ENCODE peak calls at places on chromosomes 16 and 17, in five cellular contexts. Z is fibroblast of mammary gland, Q is lower leg skin, D is AG04449, B is ovary. S is an unnamed sample.

GRCh38 chr17:57404073-57404472 is 147.8 kb downstream of the MSI2 start:
- DNase-seq in Q (no peak), B (no peak), Z (no peak), D (no peak), S (no peak)

GRCh38 chr17:158379-158778 is 21.0 kb downstream of the SCGB1C2 start:
- DNase-seq in B (no peak), D (no peak), Z (no peak), Q (no peak), S (no peak)

GRCh38 chr17:50214986-50215730 is 13.7 kb upstream of the COL1A1 start:
- DNase-seq in B (peak; percentile 23), Q (no peak), D (no peak), Z (peak; percentile 29), S (no peak)

GRCh38 chr17:78990349-78991016 is 10.8 kb upstream of the LGALS3BP start:
- DNase-seq in Z (no peak), D (no peak), B (peak; percentile 39), Q (peak; percentile 82), S (no peak)

GRCh38 chr17:20157078-20157360 is 147.9 kb downstream of the SPECC1 start:
- DNase-seq in B (peak; percentile 45), D (no peak), Z (no peak), Q (peak; percentile 75), S (no peak)

GRCh38 chr16:82203198-82203597 is 33.2 kb upstream of the MPHOSPH6 start:
- DNase-seq in Q (no peak), B (no peak), D (no peak), Z (no peak), S (no peak)

GRCh38 chr17:73595068-73595865 is 49.0 kb downstream of the SDK2 start:
- DNase-seq in D (no peak), Z (peak; percentile 21), Q (no peak), B (no peak), S (peak; percentile 51)

GRCh38 chr17:82018152-82019041 is 4.3 kb downstream of the CENPX start:
- DNase-seq in Z (no peak), D (no peak), Q (no peak), B (no peak), S (no peak)

GRCh38 chr16:58638148-58639036 is 8.8 kb upstream of the CNOT1 start:
- DNase-seq in Z (peak; percentile 90), B (peak; percentile 58), D (peak; percentile 63), Q (peak; percentile 86), S (peak; percentile 66)

GRCh38 chr16:79218358-79218757 is 382.2 kb downstream of the MAF start:
- DNase-seq in D (no peak), Q (peak; percentile 2), B (no peak), Z (no peak), S (no peak)

GRCh38 chr17:81731271-81731670 is 19.2 kb downstream of the SLC25A10 start:
- DNase-seq in D (peak; percentile 57), B (no peak), Q (no peak), Z (no peak), S (no peak)

GRCh38 chr16:27174798-27175197 is 28.5 kb upstream of the KDM8 start:
- DNase-seq in D (no peak), B (no peak), Z (no peak), Q (no peak), S (no peak)

GRCh38 chr17:7440823-7441174 is 1.5 kb downstream of the FGF11 start:
- DNase-seq in B (peak; percentile 65), Q (no peak), D (no peak), Z (peak; percentile 41), S (peak; percentile 67)

GRCh38 chr17:67054011-67054591 is 9.7 kb downstream of the CACNG1 start:
- DNase-seq in B (no peak), Z (no peak), Q (peak; percentile 72), D (no peak), S (no peak)

GRCh38 chr16:47925811-47926460 is 229.9 kb downstream of the ABCC12 start:
- DNase-seq in D (no peak), Q (no peak), B (no peak), Z (no peak), S (no peak)

GRCh38 chr16:86362155-86362849 is 148.0 kb upstream of the FOXF1 start:
- DNase-seq in Q (no peak), B (no peak), Z (peak; percentile 32), D (no peak), S (no peak)

GRCh38 chr16:83272201-83272600 is 535.6 kb upstream of the HSBP1 start:
- DNase-seq in B (no peak), Q (no peak), D (peak; percentile 29), Z (no peak), S (no peak)

GRCh38 chr17:74532115-74532514 is 840 bp upstream of the CD300LB start:
- DNase-seq in D (no peak), B (peak; percentile 4), Q (peak; percentile 88), Z (no peak), S (peak; percentile 70)

GRCh38 chr16:12267491-12267890 is 291.0 kb downstream of the SNX29 start:
- DNase-seq in B (peak; percentile 57), D (no peak), Q (no peak), Z (no peak), S (no peak)

GRCh38 chr17:41507315-41507880 is 2.0 kb upstream of the KRT13 start:
- DNase-seq in Q (no peak), D (no peak), Z (no peak), B (peak; percentile 50), S (no peak)

GRCh38 chr17:41505836-41506767 is 690 bp upstream of the KRT13 start:
- DNase-seq in Z (no peak), Q (no peak), B (no peak), D (no peak), S (no peak)

GRCh38 chr17:41503202-41503601 is 2.2 kb downstream of the KRT13 start:
- DNase-seq in Q (no peak), Z (no peak), D (no peak), B (no peak), S (no peak)

GRCh38 chr17:41505007-41505835 is at the start of gene KRT13:
- DNase-seq in D (no peak), Z (no peak), B (no peak), Q (no peak), S (no peak)

DNA sequence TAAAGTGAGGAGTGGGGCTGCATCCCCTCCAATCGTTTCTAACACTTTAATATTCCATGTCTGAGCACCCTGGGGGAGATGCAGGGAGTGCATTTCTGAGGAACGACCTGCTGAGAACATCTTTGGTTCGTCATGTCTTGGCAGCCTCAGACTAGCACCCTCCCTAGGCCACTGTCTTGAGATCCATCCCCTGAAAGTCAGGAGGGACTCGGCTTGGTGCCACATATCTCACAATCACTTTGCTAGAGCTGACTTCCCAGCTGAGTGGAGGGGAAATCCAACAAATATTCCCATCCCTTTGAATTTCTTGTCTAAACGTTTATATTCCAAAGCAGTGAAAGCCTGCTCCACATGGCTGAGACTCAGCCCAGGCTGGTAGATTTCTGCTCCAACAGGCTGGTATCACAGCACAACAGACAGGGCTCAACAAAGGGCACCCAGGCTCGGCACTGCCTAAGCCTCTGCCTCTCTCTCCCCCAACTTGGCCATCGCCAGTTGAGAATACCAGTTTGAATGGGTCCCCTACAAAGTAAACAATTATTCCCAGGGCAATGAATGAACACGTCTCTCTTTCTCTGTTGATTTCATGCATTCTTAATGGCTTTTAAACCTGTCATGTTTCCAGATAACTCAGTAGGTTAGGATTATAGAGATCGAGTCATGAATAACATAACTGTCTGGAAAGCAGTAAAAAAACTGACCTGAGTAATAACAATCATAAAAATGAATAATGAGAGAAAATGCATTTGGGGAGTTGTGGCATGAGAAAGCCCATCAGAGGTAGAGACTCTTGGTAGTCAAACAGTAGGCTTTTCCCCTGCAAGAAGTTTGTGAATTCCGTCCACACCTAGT is 1.1 kb downstream of the KRT13 start:
- DNase-seq in Q (no peak), B (no peak), Z (no peak), D (no peak), S (peak; percentile 60)
- TF ChIP-seq CTCF in Q (no peak), B (no peak), Z (no peak), D (no peak), S (no peak)

DNA sequence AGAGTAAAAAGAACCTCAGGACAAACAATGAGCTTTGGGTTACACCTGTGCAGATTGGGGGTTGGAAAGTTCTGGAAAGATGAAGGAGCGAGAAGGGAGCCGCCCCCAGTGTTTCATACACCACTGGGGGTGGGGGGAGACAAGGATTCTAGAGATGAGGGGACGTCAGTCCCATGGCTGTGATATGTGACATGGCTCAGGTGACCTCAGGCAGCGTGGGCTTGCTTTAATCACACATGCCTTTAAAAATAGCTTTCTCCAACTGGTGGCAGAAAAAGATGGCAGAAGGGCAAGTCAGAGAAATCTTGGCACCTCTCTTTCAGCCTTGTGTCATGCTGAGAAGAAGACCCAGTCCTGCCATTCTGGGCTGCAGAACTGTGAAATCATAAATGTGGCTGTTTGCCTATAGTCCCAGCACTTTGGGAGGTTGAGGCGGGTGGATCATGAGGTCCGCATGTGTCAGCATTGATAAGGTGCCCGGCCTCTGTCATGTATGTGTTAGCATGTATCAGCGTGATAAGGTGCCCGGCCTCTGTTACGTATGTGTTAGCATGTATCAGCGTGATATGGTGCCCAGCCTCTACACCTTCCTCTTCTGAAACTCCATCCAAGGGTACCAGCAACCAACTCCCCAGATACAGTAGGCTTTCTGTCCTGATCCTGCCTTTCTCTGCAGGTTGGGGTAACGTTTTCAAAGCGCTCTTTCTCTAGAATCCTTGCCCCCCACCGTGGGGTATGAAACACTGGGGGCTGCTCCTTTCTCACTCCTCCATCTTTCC is 25.0 kb downstream of the WIPI1 start:
- DNase-seq in Q (peak; percentile 74), B (no peak), D (no peak), Z (no peak), S (no peak)
- TF ChIP-seq CTCF in Q (no peak), B (no peak), D (no peak), Z (no peak), S (no peak)

DNA sequence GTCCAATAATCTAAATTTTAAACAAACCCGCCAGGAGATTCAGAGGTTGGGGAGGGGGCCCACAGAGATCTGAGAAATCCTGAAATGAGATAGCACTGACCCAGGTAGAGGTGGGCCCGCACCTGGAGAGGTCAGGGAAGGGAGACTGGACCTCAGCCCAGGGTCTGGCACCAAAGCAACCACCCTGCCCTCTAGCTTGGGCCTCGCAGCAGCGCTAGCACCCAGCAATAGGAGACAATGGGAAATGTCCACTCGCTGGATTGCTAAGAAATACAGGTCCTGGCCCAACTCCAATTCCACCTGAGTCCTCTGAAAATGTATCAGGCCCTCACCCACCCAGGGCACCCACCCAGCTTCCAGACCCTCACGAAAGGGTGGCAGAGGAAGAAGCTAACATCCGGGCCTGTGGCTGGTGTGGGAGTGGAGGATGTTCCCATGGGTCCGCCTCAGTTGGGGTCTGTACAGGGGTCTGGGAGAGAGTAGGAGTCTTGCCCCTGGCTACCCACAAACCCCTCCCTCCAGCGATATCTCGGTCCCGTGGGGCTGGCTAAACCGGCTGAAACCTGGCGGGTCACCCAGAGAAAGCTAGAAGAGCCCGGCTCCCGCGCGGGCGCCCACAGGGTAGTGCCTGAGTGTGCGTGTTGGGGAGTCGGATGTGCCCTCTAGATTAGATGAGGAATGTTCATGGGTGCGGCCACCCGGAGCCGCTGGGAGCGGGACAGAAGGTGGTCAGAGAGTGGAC is 1.1 kb downstream of the PLLP start:
- DNase-seq in B (no peak), D (no peak), Z (no peak), Q (no peak), S (no peak)
- TF ChIP-seq CTCF in B (no peak), D (no peak), Z (no peak), Q (no peak), S (no peak)

GRCh38 chr17:62714016-62714777 is 86.7 kb downstream of the MRC2 start:
- DNase-seq in D (no peak), Q (peak; percentile 69), B (peak; percentile 13), Z (peak; percentile 73), S (peak; percentile 13)

GRCh38 chr17:62715882-62716390 is 88.5 kb downstream of the MRC2 start:
- DNase-seq in B (no peak), Z (no peak), D (no peak), Q (peak; percentile 74), S (no peak)

GRCh38 chr17:62713096-62713870 is 85.8 kb downstream of the MRC2 start:
- DNase-seq in Q (peak; percentile 71), Z (no peak), B (no peak), D (no peak), S (peak; percentile 29)

GRCh38 chr17:62708587-62708986 is 81.1 kb downstream of the MRC2 start:
- DNase-seq in B (peak; percentile 2), Z (peak; percentile 52), Q (peak; percentile 45), D (no peak), S (no peak)

GRCh38 chr17:62712011-62712615 is 84.6 kb downstream of the MRC2 start:
- DNase-seq in Q (peak; percentile 56), Z (no peak), B (peak; percentile 16), D (no peak), S (peak; percentile 77)
- TF ChIP-seq CTCF in Q (no peak), Z (no peak), B (no peak), D (no peak), S (no peak)